ENCODE peak calls at places on chromosomes 13 and 19, in ten cellular contexts. Z, F, R, Q, S, D, X, P, B and V are unnamed samples.

GRCh38 chr13:45784755-45785675 is 66.5 kb downstream of the SIAH3 start:
- DNase-seq in Z (no peak), F (no peak), R (no peak), Q (no peak), S (no peak), D (no peak), X (no peak), P (no peak), B (no peak), V (no peak)

GRCh38 chr19:18733196-18733647 is 49.7 kb downstream of the CRTC1 start:
- DNase-seq in Z (no peak), F (no peak), R (peak; percentile 90), Q (no peak), S (no peak), D (no peak), X (no peak), P (no peak), B (peak; percentile 41), V (no peak)

GRCh38 chr13:47835470-47836228 is 165.4 kb downstream of the SUCLA2 start:
- DNase-seq in Z (no peak), F (no peak), R (no peak), Q (no peak), S (no peak), D (no peak), X (no peak), P (no peak), B (no peak), V (no peak)

GRCh38 chr19:37988758-37989635 is 82.0 kb downstream of the SIPA1L3 start:
- DNase-seq in Z (no peak), F (no peak), R (no peak), Q (no peak), S (no peak), D (no peak), X (no peak), P (no peak), B (no peak), V (no peak)

GRCh38 chr19:1063030-1063908 is 3.7 kb upstream of the ARHGAP45 start:
- DNase-seq in Z (no peak), F (no peak), R (no peak), Q (peak; percentile 59), S (no peak), D (peak; percentile 69), X (peak; percentile 64), P (no peak), B (no peak), V (peak; percentile 58)

GRCh38 chr19:13060964-13061927 is 41.4 kb downstream of the LYL1 start:
- DNase-seq in Z (peak; percentile 45), F (no peak), R (peak; percentile 71), Q (peak; percentile 72), S (peak; percentile 80), D (peak; percentile 75), X (peak; percentile 87), P (no peak), B (peak; percentile 83), V (peak; percentile 91)

GRCh38 chr19:9917322-9917721 is 19.0 kb downstream of the OLFM2 start:
- DNase-seq in Z (no peak), F (no peak), R (peak; percentile 43), Q (no peak), S (peak; percentile 87), D (no peak), X (peak; percentile 29), P (no peak), B (peak; percentile 24), V (no peak)

GRCh38 chr13:48853381-48854102 is 122.2 kb upstream of the FNDC3A start:
- DNase-seq in Z (no peak), F (no peak), R (peak; percentile 56), Q (no peak), S (no peak), D (no peak), X (peak; percentile 51), P (peak; percentile 3), B (no peak), V (no peak)

GRCh38 chr19:46716013-46716671 is 772 bp downstream of the PRKD2 start:
- DNase-seq in Z (no peak), F (no peak), R (no peak), Q (no peak), S (peak; percentile 30), D (no peak), X (peak; percentile 41), P (no peak), B (no peak), V (no peak)

GRCh38 chr13:35768126-35768525 is 291.6 kb upstream of the MAB21L1 start:
- DNase-seq in Z (no peak), F (no peak), R (no peak), Q (no peak), S (no peak), D (no peak), X (no peak), P (no peak), B (no peak), V (no peak)

GRCh38 chr19:56423985-56424353 is 19.8 kb downstream of the ZNF583 start:
- DNase-seq in Z (no peak), F (no peak), R (peak; percentile 4), Q (no peak), S (no peak), D (no peak), X (no peak), P (no peak), B (no peak), V (no peak)

GRCh38 chr13:40345149-40345514 is 321.3 kb downstream of the FOXO1 start:
- DNase-seq in Z (no peak), F (no peak), R (no peak), Q (no peak), S (no peak), D (no peak), X (no peak), P (no peak), B (no peak), V (no peak)

GRCh38 chr19:12868540-12869112 is 12.6 kb downstream of the DNASE2 start:
- DNase-seq in Z (no peak), F (no peak), R (no peak), Q (no peak), S (peak; percentile 32), D (no peak), X (peak; percentile 38), P (no peak), B (no peak), V (no peak)

GRCh38 chr13:30165791-30166190 is 141.6 kb downstream of the KATNAL1 start:
- DNase-seq in Z (no peak), F (no peak), R (no peak), Q (no peak), S (peak; percentile 30), D (no peak), X (no peak), P (no peak), B (no peak), V (no peak)

GRCh38 chr13:100297413-100297812 is 208.5 kb downstream of the PCCA start:
- DNase-seq in Z (no peak), F (no peak), R (no peak), Q (no peak), S (no peak), D (no peak), X (no peak), P (no peak), B (no peak), V (no peak)

GRCh38 chr13:106599875-106600797 is 32.2 kb upstream of the ARGLU1 start:
- DNase-seq in Z (no peak), F (no peak), R (peak; percentile 88), Q (no peak), S (peak; percentile 43), D (no peak), X (no peak), P (no peak), B (no peak), V (no peak)

GRCh38 chr13:33649212-33649917 is 168.6 kb upstream of the RFC3 start:
- DNase-seq in Z (no peak), F (no peak), R (peak; percentile 20), Q (no peak), S (peak; percentile 31), D (no peak), X (no peak), P (no peak), B (peak; percentile 37), V (no peak)

GRCh38 chr19:10183926-10184325 is 10.8 kb downstream of the DNMT1 start:
- DNase-seq in Z (no peak), F (no peak), R (no peak), Q (no peak), S (no peak), D (no peak), X (no peak), P (no peak), B (no peak), V (no peak)

GRCh38 chr19:11577451-11578341 is at the start of gene ACP5:
- DNase-seq in Z (no peak), F (no peak), R (no peak), Q (no peak), S (peak; percentile 25), D (no peak), X (no peak), P (no peak), B (no peak), V (no peak)

GRCh38 chr13:19860884-19861655 is 2.4 kb downstream of the ZMYM5 start:
- DNase-seq in Z (no peak), F (no peak), R (peak; percentile 55), Q (peak; percentile 6), S (no peak), D (no peak), X (peak; percentile 21), P (no peak), B (no peak), V (no peak)

GRCh38 chr19:33621065-33621785 is 528 bp upstream of the CHST8 start:
- DNase-seq in Z (no peak), F (no peak), R (no peak), Q (no peak), S (no peak), D (no peak), X (no peak), P (no peak), B (no peak), V (no peak)

GRCh38 chr13:110233181-110233641 is 73.7 kb downstream of the COL4A1 start:
- DNase-seq in Z (no peak), F (no peak), R (peak; percentile 95), Q (no peak), S (peak; percentile 73), D (no peak), X (no peak), P (peak; percentile 48), B (peak; percentile 79), V (no peak)